ENCODE peak calls at places on chromosomes 7 and 10, in five cellular contexts. One of them, this sample, is unnamed.

GRCh38 chr10:88456730-88457129 is 126.4 kb downstream of the RNLS start:
- DNase-seq in esophagus squamous epithelium: no peak
- DNase-seq in HTR-8/SVneo: no peak
- DNase-seq in stimulated activated CD4-positive, alpha-beta T cell treated with anti-CD3 and anti-CD28 coated beads, Interleukin-15, amount 100 ng/mL, for 48 hours: no peak
- DNase-seq in activated effector memory CD4-positive, alpha-beta T cell treated with Interleukin-2 at 50 U/mL for 16 hours: no peak
- DNase-seq in this sample: no peak

GRCh38 chr7:101952355-101953247 is 135.2 kb downstream of the CUX1 start:
- DNase-seq in activated effector memory CD4-positive, alpha-beta T cell treated with Interleukin-2 at 50 U/mL for 16 hours: no peak
- DNase-seq in esophagus squamous epithelium: no peak
- DNase-seq in stimulated activated CD4-positive, alpha-beta T cell treated with anti-CD3 and anti-CD28 coated beads, Interleukin-15, amount 100 ng/mL, for 48 hours: no peak
- DNase-seq in HTR-8/SVneo: peak; percentile 50
- DNase-seq in this sample: no peak

GRCh38 chr10:59283456-59284082 is 78.8 kb downstream of the FAM13C start:
- DNase-seq in activated effector memory CD4-positive, alpha-beta T cell treated with Interleukin-2 at 50 U/mL for 16 hours: no peak
- DNase-seq in HTR-8/SVneo: no peak
- DNase-seq in stimulated activated CD4-positive, alpha-beta T cell treated with anti-CD3 and anti-CD28 coated beads, Interleukin-15, amount 100 ng/mL, for 48 hours: no peak
- DNase-seq in esophagus squamous epithelium: no peak
- DNase-seq in this sample: no peak

GRCh38 chr7:45573636-45574470 is at the start of gene ADCY1:
- DNase-seq in activated effector memory CD4-positive, alpha-beta T cell treated with Interleukin-2 at 50 U/mL for 16 hours: no peak
- DNase-seq in stimulated activated CD4-positive, alpha-beta T cell treated with anti-CD3 and anti-CD28 coated beads, Interleukin-15, amount 100 ng/mL, for 48 hours: no peak
- DNase-seq in esophagus squamous epithelium: no peak
- DNase-seq in HTR-8/SVneo: peak; percentile 48
- DNase-seq in this sample: no peak

GRCh38 chr7:34031156-34031555 is 125.8 kb downstream of the BMPER start:
- DNase-seq in esophagus squamous epithelium: no peak
- DNase-seq in activated effector memory CD4-positive, alpha-beta T cell treated with Interleukin-2 at 50 U/mL for 16 hours: no peak
- DNase-seq in HTR-8/SVneo: no peak
- DNase-seq in stimulated activated CD4-positive, alpha-beta T cell treated with anti-CD3 and anti-CD28 coated beads, Interleukin-15, amount 100 ng/mL, for 48 hours: no peak
- DNase-seq in this sample: no peak

GRCh38 chr10:120437541-120437940 is 19.5 kb upstream of the PLPP4 start:
- DNase-seq in activated effector memory CD4-positive, alpha-beta T cell treated with Interleukin-2 at 50 U/mL for 16 hours: no peak
- DNase-seq in stimulated activated CD4-positive, alpha-beta T cell treated with anti-CD3 and anti-CD28 coated beads, Interleukin-15, amount 100 ng/mL, for 48 hours: no peak
- DNase-seq in esophagus squamous epithelium: no peak
- DNase-seq in HTR-8/SVneo: no peak
- DNase-seq in this sample: no peak

GRCh38 chr10:72316748-72317435 is 37.8 kb downstream of the DNAJB12 start:
- DNase-seq in stimulated activated CD4-positive, alpha-beta T cell treated with anti-CD3 and anti-CD28 coated beads, Interleukin-15, amount 100 ng/mL, for 48 hours: no peak
- DNase-seq in esophagus squamous epithelium: no peak
- DNase-seq in HTR-8/SVneo: no peak
- DNase-seq in activated effector memory CD4-positive, alpha-beta T cell treated with Interleukin-2 at 50 U/mL for 16 hours: peak; percentile 59
- DNase-seq in this sample: peak; percentile 56

GRCh38 chr7:129862672-129863071 is 90.1 kb downstream of the UBE2H start:
- DNase-seq in stimulated activated CD4-positive, alpha-beta T cell treated with anti-CD3 and anti-CD28 coated beads, Interleukin-15, amount 100 ng/mL, for 48 hours: no peak
- DNase-seq in esophagus squamous epithelium: no peak
- DNase-seq in HTR-8/SVneo: no peak
- DNase-seq in activated effector memory CD4-positive, alpha-beta T cell treated with Interleukin-2 at 50 U/mL for 16 hours: no peak
- DNase-seq in this sample: no peak

GRCh38 chr7:74092964-74093339 is 9.3 kb downstream of the LIMK1 start:
- DNase-seq in activated effector memory CD4-positive, alpha-beta T cell treated with Interleukin-2 at 50 U/mL for 16 hours: no peak
- DNase-seq in HTR-8/SVneo: no peak
- DNase-seq in esophagus squamous epithelium: no peak
- DNase-seq in stimulated activated CD4-positive, alpha-beta T cell treated with anti-CD3 and anti-CD28 coated beads, Interleukin-15, amount 100 ng/mL, for 48 hours: no peak
- DNase-seq in this sample: no peak

GRCh38 chr10:101330236-101331225 is 23.4 kb upstream of the BTRC start:
- DNase-seq in stimulated activated CD4-positive, alpha-beta T cell treated with anti-CD3 and anti-CD28 coated beads, Interleukin-15, amount 100 ng/mL, for 48 hours: no peak
- DNase-seq in HTR-8/SVneo: no peak
- DNase-seq in activated effector memory CD4-positive, alpha-beta T cell treated with Interleukin-2 at 50 U/mL for 16 hours: no peak
- DNase-seq in esophagus squamous epithelium: no peak
- DNase-seq in this sample: no peak

GRCh38 chr7:1459930-1460756 is 873 bp upstream of the MICALL2 start:
- DNase-seq in activated effector memory CD4-positive, alpha-beta T cell treated with Interleukin-2 at 50 U/mL for 16 hours: no peak
- DNase-seq in esophagus squamous epithelium: no peak
- DNase-seq in stimulated activated CD4-positive, alpha-beta T cell treated with anti-CD3 and anti-CD28 coated beads, Interleukin-15, amount 100 ng/mL, for 48 hours: no peak
- DNase-seq in HTR-8/SVneo: no peak
- DNase-seq in this sample: no peak

GRCh38 chr10:77927343-77928256 is 1.0 kb upstream of the DLG5 start:
- DNase-seq in esophagus squamous epithelium: no peak
- DNase-seq in HTR-8/SVneo: no peak
- DNase-seq in stimulated activated CD4-positive, alpha-beta T cell treated with anti-CD3 and anti-CD28 coated beads, Interleukin-15, amount 100 ng/mL, for 48 hours: no peak
- DNase-seq in activated effector memory CD4-positive, alpha-beta T cell treated with Interleukin-2 at 50 U/mL for 16 hours: no peak
- DNase-seq in this sample: no peak

GRCh38 chr10:78461333-78461732 is 427.7 kb downstream of the RPS24 start:
- DNase-seq in activated effector memory CD4-positive, alpha-beta T cell treated with Interleukin-2 at 50 U/mL for 16 hours: no peak
- DNase-seq in stimulated activated CD4-positive, alpha-beta T cell treated with anti-CD3 and anti-CD28 coated beads, Interleukin-15, amount 100 ng/mL, for 48 hours: no peak
- DNase-seq in esophagus squamous epithelium: no peak
- DNase-seq in HTR-8/SVneo: no peak
- DNase-seq in this sample: no peak